ENCODE peak calls at places on chromosome 4, in six cellular contexts. W is naive B cell; U is stimulated activated CD8-positive, alpha-beta memory T cell treated with anti-CD3 and anti-CD28 coated beads, Interleukin-2, amount 100 ng/mL, for 48 hours; F is HEK293T; M is HS-5; J is globus pallidus. I is an unnamed sample.
A peak's percentile ranks its signal among the peaks of the same experiment; 100 is the strongest.

GRCh38 chr4:7050481-7051143 is 7.4 kb downstream of the TADA2B start:
- DNase-seq in M (no peak), J (no peak), W (no peak), F (no peak), U (no peak), I (no peak)

GRCh38 chr4:9880411-9881197 is 99.2 kb downstream of the DRD5 start:
- DNase-seq in W (no peak), U (no peak), J (no peak), M (no peak), F (no peak), I (no peak)

GRCh38 chr4:48778431-48779094 is 1.5 kb downstream of the FRYL start:
- DNase-seq in U (no peak), F (no peak), M (no peak), W (no peak), J (no peak), I (no peak)

GRCh38 chr4:21645776-21646175 is 302.8 kb downstream of the KCNIP4 start:
- DNase-seq in W (no peak), J (no peak), F (no peak), U (no peak), M (no peak), I (no peak)

GRCh38 chr4:24991015-24991414 is 39.7 kb downstream of the LGI2 start:
- DNase-seq in M (no peak), F (no peak), U (no peak), W (no peak), J (no peak), I (no peak)

GRCh38 chr4:40897557-40898203 is 147.9 kb downstream of the NSUN7 start:
- DNase-seq in M (no peak), J (peak; percentile 67), W (peak; percentile 50), F (peak; percentile 79), U (peak; percentile 67), I (peak; percentile 10)

GRCh38 chr4:81085979-81086378 is 55.5 kb downstream of the BMP3 start:
- DNase-seq in J (no peak), M (no peak), U (no peak), F (no peak), W (no peak), I (no peak)

GRCh38 chr4:182809417-182810102 is 107.6 kb downstream of the DCTD start:
- DNase-seq in M (no peak), F (no peak), W (no peak), U (no peak), J (no peak), I (no peak)

GRCh38 chr4:53932784-53933183 is 131.6 kb downstream of the CHIC2 start:
- DNase-seq in J (no peak), W (no peak), M (no peak), U (no peak), F (no peak), I (no peak)

GRCh38 chr4:25578431-25578830 is 77.2 kb upstream of the SLC34A2 start:
- DNase-seq in W (no peak), F (no peak), M (no peak), U (no peak), J (no peak), I (no peak)

GRCh38 chr4:123093247-123093646 is 170.8 kb upstream of the NUDT6 start:
- DNase-seq in U (no peak), W (no peak), M (no peak), J (peak; percentile 5), F (no peak), I (no peak)

GRCh38 chr4:99507762-99508161 is 3.1 kb upstream of the C4orf17 start:
- DNase-seq in U (no peak), F (no peak), M (no peak), J (no peak), W (no peak), I (no peak)

GRCh38 chr4:165355900-165356300 is 22.9 kb upstream of the CPE start:
- DNase-seq in M (no peak), J (peak; percentile 42), F (peak; percentile 52), W (no peak), U (no peak), I (no peak)

GRCh38 chr4:46179356-46179755 is 55.5 kb upstream of the GABRG1 start:
- DNase-seq in M (no peak), W (no peak), F (no peak), J (no peak), U (no peak), I (no peak)

GRCh38 chr4:31183256-31183655 is 463.1 kb downstream of the PCDH7 start:
- DNase-seq in M (no peak), W (no peak), U (no peak), J (no peak), F (no peak), I (no peak)

GRCh38 chr4:159049780-159050375 is 53.0 kb upstream of the RAPGEF2 start:
- DNase-seq in F (no peak), U (no peak), J (no peak), W (no peak), M (no peak), I (no peak)

GRCh38 chr4:68264875-68265565 is 19.5 kb upstream of the TMPRSS11B start:
- DNase-seq in W (no peak), M (no peak), J (no peak), F (no peak), U (no peak), I (no peak)

GRCh38 chr4:139084425-139085093 is 69.0 kb downstream of the NOCT start:
- DNase-seq in W (no peak), F (peak; percentile 72), J (no peak), U (no peak), M (peak; percentile 13), I (no peak)

GRCh38 chr4:18882468-18882867 is 860.9 kb upstream of the LCORL start:
- DNase-seq in M (peak; percentile 74), W (no peak), F (no peak), J (no peak), U (no peak), I (no peak)

GRCh38 chr4:77662396-77662795 is 56.8 kb downstream of the CXCL13 start:
- DNase-seq in W (no peak), J (no peak), M (no peak), U (no peak), F (no peak), I (no peak)

GRCh38 chr4:40629401-40630334 is at the start of gene RBM47:
- DNase-seq in U (peak; percentile 6), W (peak; percentile 5), F (peak; percentile 35), J (no peak), M (no peak), I (peak; percentile 75)

GRCh38 chr4:84691170-84691691 is 108.3 kb downstream of the CDS1 start:
- DNase-seq in U (no peak), F (no peak), M (peak; percentile 87), J (no peak), W (no peak), I (no peak)

GRCh38 chr4:72084587-72085011 is 52.8 kb downstream of the NPFFR2 start:
- DNase-seq in M (no peak), F (no peak), U (no peak), W (no peak), J (no peak), I (no peak)

GRCh38 chr4:67714955-67715354 is 14.0 kb upstream of the UBA6 start:
- DNase-seq in F (no peak), U (no peak), W (no peak), M (no peak), J (no peak), I (no peak)

GRCh38 chr4:139214039-139214534 is 37.1 kb upstream of the ELF2 start:
- DNase-seq in W (peak; percentile 64), U (no peak), F (peak; percentile 29), M (no peak), J (no peak), I (peak; percentile 76)

GRCh38 chr4:137981277-137981676 is 260.9 kb downstream of the SLC7A11 start:
- DNase-seq in M (peak; percentile 25), J (no peak), W (no peak), U (no peak), F (peak; percentile 5), I (no peak)

GRCh38 chr4:1695913-1696312 is 11.8 kb upstream of the FAM53A start:
- DNase-seq in F (no peak), W (no peak), U (no peak), M (no peak), J (peak; percentile 52), I (no peak)

GRCh38 chr4:16203083-16203482 is 23.2 kb downstream of the TAPT1 start:
- DNase-seq in F (no peak), M (no peak), W (no peak), J (no peak), U (no peak), I (no peak)

GRCh38 chr4:54746228-54746627 is 88.5 kb downstream of the KIT start:
- DNase-seq in W (no peak), F (no peak), J (no peak), M (no peak), U (no peak), I (no peak)

I was measured in GM06990.